ENCODE peak calls at places on chromosomes 2 and 18, in eight cellular contexts. M, B, Q, Z, J, G, Y and V are unnamed samples.

GRCh38 chr18:5787936-5788335 is 107.4 kb downstream of the TMEM200C start:
- DNase-seq in M (no peak), G (no peak), B (no peak), Y (no peak), Q (no peak), Z (no peak), J (no peak), V (peak)

GRCh38 chr2:29284671-29285070 is 169.5 kb downstream of the CLIP4 start:
- DNase-seq in G (no peak), Y (no peak), Q (no peak), J (no peak), M (no peak), B (no peak), Z (no peak), V (no peak)

GRCh38 chr2:130759906-130760753 is 4.8 kb downstream of the AMER3 start:
- DNase-seq in G (no peak), B (no peak), Y (no peak), Q (no peak), Z (no peak), M (peak), J (no peak), V (no peak)

GRCh38 chr2:212863185-212863588 is 288.2 kb downstream of the IKZF2 start:
- DNase-seq in Y (peak), B (no peak), Z (peak), G (peak), J (peak), Q (no peak), M (peak), V (peak)

GRCh38 chr18:58183226-58183625 is 139.2 kb downstream of the NEDD4L start:
- DNase-seq in Z (no peak), G (no peak), J (no peak), B (no peak), M (no peak), Y (no peak), Q (no peak), V (no peak)

GRCh38 chr18:31275722-31276463 is 42.1 kb upstream of the DSG1 start:
- DNase-seq in Y (no peak), G (peak), M (no peak), B (no peak), J (peak), Z (no peak), Q (no peak), V (no peak)

GRCh38 chr2:236637691-236638569 is 68.3 kb downstream of the ACKR3 start:
- DNase-seq in Q (no peak), G (no peak), J (no peak), Z (no peak), M (no peak), B (peak), Y (no peak), V (no peak)

GRCh38 chr2:231714639-231715498 is 6.5 kb downstream of the PTMA start:
- DNase-seq in J (peak), M (peak), G (peak), Q (peak), Z (peak), Y (peak), B (peak), V (peak)

GRCh38 chr2:99554238-99554637 is 64.4 kb upstream of the REV1 start:
- DNase-seq in M (peak), B (no peak), Y (peak), J (no peak), G (peak), Q (no peak), Z (no peak), V (peak)

GRCh38 chr2:170716851-170717598 is 1.9 kb downstream of the SP5 start:
- DNase-seq in Y (peak), M (no peak), J (peak), G (peak), B (peak), Q (no peak), Z (peak), V (peak)

GRCh38 chr2:196967126-196967525 is 40.6 kb upstream of the PGAP1 start:
- DNase-seq in Q (no peak), G (no peak), B (no peak), M (no peak), Y (peak), Z (no peak), J (peak), V (no peak)

GRCh38 chr2:15302154-15302553 is 259.0 kb downstream of the NBAS start:
- DNase-seq in B (no peak), J (no peak), Q (no peak), G (no peak), Y (no peak), Z (no peak), M (no peak), V (no peak)

GRCh38 chr2:71897836-71898235 is 249.8 kb downstream of the CYP26B1 start:
- DNase-seq in Z (peak), M (no peak), B (no peak), Y (no peak), G (no peak), J (no peak), Q (no peak), V (no peak)

GRCh38 chr2:141994066-141994465 is 136.8 kb downstream of the LRP1B start:
- DNase-seq in G (no peak), Q (no peak), B (no peak), Y (no peak), M (no peak), Z (no peak), J (no peak), V (no peak)

GRCh38 chr18:11259421-11259820 is 110.1 kb upstream of the PIEZO2 start:
- DNase-seq in B (no peak), Q (no peak), Y (peak), Z (no peak), M (no peak), J (peak), G (no peak), V (no peak)

GRCh38 chr2:191265311-191266170 is 20.3 kb downstream of the MYO1B start:
- DNase-seq in B (no peak), J (peak), Q (no peak), G (no peak), Y (no peak), M (no peak), Z (no peak), V (no peak)

GRCh38 chr2:240460781-240461431 is 25.4 kb downstream of the GPC1 start:
- DNase-seq in Y (no peak), Z (no peak), G (no peak), J (no peak), Q (no peak), M (peak), B (peak), V (peak)

GRCh38 chr18:79521806-79522205 is 126.1 kb downstream of the NFATC1 start:
- DNase-seq in B (peak), Q (no peak), J (peak), M (no peak), Z (no peak), Y (no peak), G (no peak), V (no peak)

DNA sequence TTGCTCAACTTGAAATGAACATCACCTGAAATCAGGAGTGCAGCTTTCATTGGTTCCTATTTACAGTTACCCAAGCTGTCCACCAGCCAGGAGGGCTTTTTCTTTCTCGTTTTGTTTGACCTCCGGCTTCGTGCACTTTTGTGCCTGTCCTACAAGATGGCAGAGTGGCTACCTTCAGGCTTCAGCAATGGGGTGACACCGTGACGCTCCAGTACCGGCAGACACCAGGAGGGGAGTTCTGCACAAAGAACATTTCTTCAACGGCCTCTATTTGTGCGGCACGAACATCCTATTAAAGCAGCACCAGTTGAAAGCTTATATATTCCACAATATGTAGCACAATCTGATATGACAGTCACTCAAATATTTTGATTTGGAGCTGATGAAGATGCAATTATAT is 18.3 kb downstream of the RNASEH1 start:
- DNase-seq in B (no peak), Z (no peak), G (no peak), Q (no peak), Y (no peak), J (no peak), M (no peak), V (no peak)
- TF ChIP-seq CTCF in B (no peak), Z (no peak), G (no peak), Q (no peak), Y (no peak), J (no peak), M (no peak), V (no peak)

GRCh38 chr2:234861841-234862735 is 89.7 kb upstream of the SH3BP4 start:
- DNase-seq in B (peak), G (no peak), M (no peak), Y (no peak), Z (no peak), J (no peak), Q (no peak), V (no peak)

GRCh38 chr2:234864518-234864917 is 87.3 kb upstream of the SH3BP4 start:
- DNase-seq in J (no peak), G (no peak), Z (no peak), Q (no peak), Y (no peak), M (no peak), B (no peak), V (no peak)

GRCh38 chr2:234865586-234865985 is 86.2 kb upstream of the SH3BP4 start:
- DNase-seq in J (no peak), Q (no peak), Z (no peak), Y (no peak), B (no peak), G (no peak), M (no peak), V (no peak)

GRCh38 chr2:234865040-234865439 is 86.8 kb upstream of the SH3BP4 start:
- DNase-seq in J (no peak), B (no peak), Y (no peak), G (no peak), Z (no peak), M (no peak), Q (no peak), V (no peak)

DNA sequence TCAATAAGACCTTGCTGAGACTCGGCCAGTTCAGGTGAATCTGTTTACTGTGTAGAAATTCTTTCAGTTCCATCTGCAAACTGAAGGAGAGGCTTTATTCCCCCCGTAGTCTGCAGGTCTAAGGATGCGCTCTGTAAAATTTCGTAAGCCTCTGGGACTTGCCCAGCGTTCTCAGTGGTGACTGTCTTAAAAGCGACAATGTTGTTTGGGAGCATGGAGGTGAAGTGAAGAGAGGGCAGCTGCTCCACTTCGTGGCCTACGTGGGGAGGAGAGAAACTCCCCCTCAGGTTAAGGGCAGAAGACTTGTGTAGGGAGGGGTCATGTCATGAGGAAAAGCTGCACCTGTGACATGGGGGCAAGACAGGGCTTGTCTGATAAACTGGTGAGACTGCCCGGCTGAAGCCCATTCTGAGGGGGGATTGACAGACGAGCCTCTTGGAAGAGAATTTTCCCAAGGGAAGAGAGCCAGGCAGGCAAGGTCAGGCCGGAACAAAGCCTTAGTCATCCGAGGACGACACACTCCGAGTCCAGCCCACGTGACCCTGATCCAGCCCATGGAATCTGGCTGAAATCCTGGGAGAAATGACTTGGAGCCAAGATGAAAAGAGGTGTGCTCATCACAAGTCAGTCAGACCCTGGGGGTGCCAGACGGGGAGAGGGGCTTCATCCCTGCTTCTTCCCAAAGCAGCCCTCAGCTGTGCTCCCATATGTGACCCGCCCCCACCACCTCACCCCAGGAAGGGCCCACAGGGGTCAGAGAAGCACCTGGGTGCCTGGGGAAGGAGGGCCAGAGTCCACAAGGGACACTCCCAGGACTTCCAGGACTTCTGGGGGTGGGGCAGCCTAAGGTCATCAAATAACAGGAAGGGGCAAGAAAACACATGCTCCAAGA is 88.5 kb upstream of the SH3BP4 start:
- DNase-seq in J (peak), M (peak), Z (no peak), G (peak), Q (no peak), B (no peak), Y (no peak), V (no peak)
- TF ChIP-seq CTCF in J (no peak), M (no peak), Z (no peak), G (no peak), Q (no peak), B (no peak), Y (no peak), V (no peak)

DNA sequence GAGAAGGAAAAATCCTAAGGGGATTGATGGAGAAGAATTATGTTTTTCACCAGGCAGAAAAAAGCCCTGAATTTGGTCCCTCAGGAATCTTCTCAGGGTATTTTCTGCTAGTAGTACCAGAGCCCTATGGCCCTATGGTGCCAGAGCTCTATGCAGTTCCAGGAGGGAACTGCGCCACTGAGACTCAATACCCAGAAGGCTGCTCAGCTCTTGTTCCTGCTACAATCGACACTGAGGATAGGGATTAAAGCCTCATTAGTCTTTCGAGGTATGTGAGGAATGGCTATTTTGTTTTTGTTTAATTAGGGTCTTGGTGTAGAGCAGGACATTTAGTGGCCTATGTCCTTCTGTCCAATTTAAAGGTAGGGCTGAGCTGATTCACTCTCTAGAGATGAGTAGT is 21.7 kb upstream of the PPP3R1 start:
- DNase-seq in J (no peak), G (no peak), Z (no peak), Q (no peak), Y (peak), B (no peak), M (no peak), V (no peak)
- TF ChIP-seq CTCF in J (no peak), G (no peak), Z (no peak), Q (no peak), Y (peak), B (no peak), M (no peak), V (no peak)

DNA sequence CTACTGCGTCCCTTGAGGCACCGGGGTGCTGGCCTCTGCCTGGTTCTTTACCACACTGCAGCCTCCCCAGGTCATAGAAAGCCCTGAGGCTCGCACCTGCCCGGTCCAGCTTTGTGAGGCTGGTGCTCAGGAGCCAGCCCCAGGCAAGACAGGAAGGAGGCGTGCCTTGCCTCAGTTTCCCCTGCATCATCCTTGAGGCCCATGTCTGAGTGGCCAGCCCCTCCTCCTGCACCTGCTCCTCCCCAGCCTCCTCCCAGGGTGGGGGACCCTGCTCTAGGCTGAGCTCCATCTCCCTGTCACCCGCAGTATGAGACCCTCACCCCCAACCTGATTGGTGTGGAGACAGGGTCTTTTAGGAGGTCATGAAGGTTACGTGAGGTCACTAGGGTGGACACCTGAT is 147.7 kb downstream of the ZNF516 start:
- DNase-seq in J (no peak), Y (no peak), B (no peak), Q (no peak), G (no peak), Z (no peak), M (no peak), V (no peak)
- TF ChIP-seq CTCF in J (no peak), Y (no peak), B (no peak), Q (no peak), G (no peak), Z (no peak), M (no peak), V (no peak)

DNA sequence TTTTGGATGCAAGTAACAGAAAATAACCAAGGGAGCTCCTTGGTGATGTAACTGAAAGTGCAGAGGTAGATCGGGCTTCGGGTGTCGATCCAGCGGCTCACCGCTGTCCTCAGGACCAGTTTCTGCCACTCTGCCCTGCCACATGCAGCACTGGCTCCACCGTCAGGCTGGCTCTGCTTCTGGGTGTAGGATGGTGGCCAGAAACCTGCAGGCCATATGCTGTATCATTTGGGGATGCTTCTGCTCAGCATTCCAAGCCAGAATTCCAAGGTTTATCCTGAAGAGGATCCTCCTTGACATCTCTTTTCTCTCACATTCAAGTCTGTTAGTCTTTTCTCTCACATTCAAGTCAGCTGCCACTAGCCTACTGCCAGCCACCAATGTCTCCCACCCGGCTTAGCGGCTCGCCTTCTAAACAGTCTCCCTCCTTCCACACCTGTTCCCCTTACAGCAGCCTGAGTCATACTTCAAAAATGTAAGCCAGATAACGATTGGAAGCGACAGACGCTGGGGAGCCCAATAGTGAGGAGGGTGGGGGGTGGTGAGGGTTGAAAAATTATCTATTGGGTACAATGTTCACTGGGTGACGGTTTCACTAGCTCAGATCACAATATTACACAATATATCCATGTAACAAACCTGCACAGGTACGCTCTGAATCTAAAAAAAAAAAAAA is 38.6 kb upstream of the SP3 start:
- DNase-seq in M (no peak), Y (no peak), Q (no peak), J (no peak), G (peak), B (no peak), Z (no peak), V (no peak)
- TF ChIP-seq CTCF in M (peak), Y (no peak), Q (no peak), J (no peak), G (peak), B (peak), Z (no peak), V (no peak)

DNA sequence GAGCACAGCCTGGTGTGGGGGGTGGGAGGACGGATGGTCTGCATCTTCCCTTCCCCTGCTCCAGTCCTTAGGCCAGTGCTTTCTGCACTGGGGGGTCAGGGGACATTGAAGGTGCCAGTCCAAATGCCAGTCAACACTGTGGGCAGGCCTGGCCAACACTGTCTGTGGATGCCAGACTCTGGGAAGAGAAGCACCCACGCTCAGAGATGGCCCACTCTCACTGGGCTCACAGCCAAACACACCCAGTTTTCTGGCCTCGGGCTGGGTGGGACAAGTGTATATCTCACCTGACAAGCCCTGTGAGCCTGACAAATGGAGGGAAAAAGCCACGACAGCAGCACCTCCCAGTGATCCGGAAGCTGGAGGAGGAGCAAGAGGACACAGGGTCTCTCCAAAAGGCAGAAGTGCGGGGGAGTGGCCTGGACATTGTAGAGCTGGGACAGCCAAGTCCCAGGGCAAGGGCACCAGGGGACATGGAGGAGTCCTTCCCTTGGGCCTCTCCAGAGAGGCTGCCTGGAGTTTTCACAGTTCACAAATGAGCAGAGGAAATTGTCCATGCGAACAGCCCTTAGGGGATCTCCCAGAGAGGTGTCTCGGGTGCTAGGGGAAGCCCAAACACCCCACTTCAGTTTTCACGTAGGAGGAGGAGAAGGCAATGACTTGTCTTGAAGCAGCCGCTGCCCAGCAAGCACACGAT is 79.3 kb downstream of the SDC1 start:
- DNase-seq in B (no peak), M (no peak), Y (no peak), Z (peak), J (peak), Q (no peak), G (no peak), V (peak)
- TF ChIP-seq CTCF in B (no peak), M (no peak), Y (no peak), Z (no peak), J (no peak), Q (no peak), G (no peak), V (no peak)